ENCODE peak calls at places on chromosomes 12 and 14, in ten cellular contexts. One of them, this sample, is unnamed.
A peak's percentile ranks its signal among the peaks of the same experiment; 100 is the strongest.

GRCh38 chr14:81305743-81306142 is 85.0 kb upstream of the GTF2A1 start:
- DNase-seq in GM23338: no peak
- DNase-seq in substantia nigra: no peak
- DNase-seq in NAMALWA: peak; percentile 25
- DNase-seq in LoVo: no peak
- DNase-seq in GM12878: no peak
- DNase-seq in retinal pigment epithelial cell: no peak
- DNase-seq in NCI-H2029: no peak
- DNase-seq in GM12891: no peak
- DNase-seq in stimulated activated CD4-positive, alpha-beta T cell treated with anti-CD3 and anti-CD28 coated beads, Interleukin-2, amount 100 ng/mL, for 48 hours: no peak
- DNase-seq in this sample: no peak

GRCh38 chr12:109693653-109694224 is 19.9 kb upstream of the FAM222A start:
- DNase-seq in substantia nigra: no peak
- DNase-seq in LoVo: no peak
- DNase-seq in GM23338: no peak
- DNase-seq in NAMALWA: no peak
- DNase-seq in GM12878: no peak
- DNase-seq in GM12891: no peak
- DNase-seq in stimulated activated CD4-positive, alpha-beta T cell treated with anti-CD3 and anti-CD28 coated beads, Interleukin-2, amount 100 ng/mL, for 48 hours: no peak
- DNase-seq in retinal pigment epithelial cell: no peak
- DNase-seq in NCI-H2029: no peak
- DNase-seq in this sample: no peak

GRCh38 chr12:106679576-106679975 is 94.9 kb upstream of the RIC8B start:
- DNase-seq in GM12891: no peak
- DNase-seq in substantia nigra: no peak
- DNase-seq in GM23338: no peak
- DNase-seq in NCI-H2029: no peak
- DNase-seq in retinal pigment epithelial cell: no peak
- DNase-seq in NAMALWA: no peak
- DNase-seq in GM12878: no peak
- DNase-seq in stimulated activated CD4-positive, alpha-beta T cell treated with anti-CD3 and anti-CD28 coated beads, Interleukin-2, amount 100 ng/mL, for 48 hours: no peak
- DNase-seq in LoVo: no peak
- DNase-seq in this sample: no peak

GRCh38 chr12:50960130-50960529 is 7.8 kb downstream of the HIGD1C start:
- DNase-seq in GM12878: no peak
- DNase-seq in GM23338: no peak
- DNase-seq in retinal pigment epithelial cell: no peak
- DNase-seq in NAMALWA: no peak
- DNase-seq in NCI-H2029: no peak
- DNase-seq in stimulated activated CD4-positive, alpha-beta T cell treated with anti-CD3 and anti-CD28 coated beads, Interleukin-2, amount 100 ng/mL, for 48 hours: no peak
- DNase-seq in substantia nigra: no peak
- DNase-seq in LoVo: no peak
- DNase-seq in GM12891: no peak
- DNase-seq in this sample: no peak

GRCh38 chr14:74978416-74978947 is 23.1 kb upstream of the PGF start:
- DNase-seq in retinal pigment epithelial cell: no peak
- DNase-seq in stimulated activated CD4-positive, alpha-beta T cell treated with anti-CD3 and anti-CD28 coated beads, Interleukin-2, amount 100 ng/mL, for 48 hours: no peak
- DNase-seq in NCI-H2029: no peak
- DNase-seq in LoVo: no peak
- DNase-seq in GM23338: no peak
- DNase-seq in NAMALWA: no peak
- DNase-seq in GM12891: no peak
- DNase-seq in GM12878: no peak
- DNase-seq in substantia nigra: no peak
- DNase-seq in this sample: no peak

GRCh38 chr14:55530464-55530863 is 49.5 kb upstream of the KTN1 start:
- DNase-seq in retinal pigment epithelial cell: no peak
- DNase-seq in GM23338: no peak
- DNase-seq in NAMALWA: no peak
- DNase-seq in GM12891: no peak
- DNase-seq in NCI-H2029: no peak
- DNase-seq in LoVo: no peak
- DNase-seq in GM12878: no peak
- DNase-seq in stimulated activated CD4-positive, alpha-beta T cell treated with anti-CD3 and anti-CD28 coated beads, Interleukin-2, amount 100 ng/mL, for 48 hours: no peak
- DNase-seq in substantia nigra: no peak
- DNase-seq in this sample: no peak

GRCh38 chr14:34718750-34719304 is 4.4 kb upstream of the CFL2 start:
- DNase-seq in retinal pigment epithelial cell: no peak
- DNase-seq in GM12891: no peak
- DNase-seq in substantia nigra: no peak
- DNase-seq in NAMALWA: no peak
- DNase-seq in stimulated activated CD4-positive, alpha-beta T cell treated with anti-CD3 and anti-CD28 coated beads, Interleukin-2, amount 100 ng/mL, for 48 hours: no peak
- DNase-seq in GM23338: no peak
- DNase-seq in LoVo: no peak
- DNase-seq in GM12878: no peak
- DNase-seq in NCI-H2029: no peak
- DNase-seq in this sample: no peak

GRCh38 chr12:56487448-56488040 is 417 bp downstream of the GLS2 start:
- DNase-seq in GM12891: peak; percentile 35
- DNase-seq in GM23338: peak; percentile 77
- DNase-seq in NAMALWA: no peak
- DNase-seq in NCI-H2029: peak; percentile 25
- DNase-seq in GM12878: no peak
- DNase-seq in LoVo: peak; percentile 73
- DNase-seq in retinal pigment epithelial cell: no peak
- DNase-seq in stimulated activated CD4-positive, alpha-beta T cell treated with anti-CD3 and anti-CD28 coated beads, Interleukin-2, amount 100 ng/mL, for 48 hours: peak; percentile 18
- DNase-seq in substantia nigra: no peak
- DNase-seq in this sample: no peak

GRCh38 chr12:121483950-121484349 is 84.0 kb downstream of the RNF34 start:
- DNase-seq in retinal pigment epithelial cell: no peak
- DNase-seq in GM12878: no peak
- DNase-seq in GM12891: no peak
- DNase-seq in stimulated activated CD4-positive, alpha-beta T cell treated with anti-CD3 and anti-CD28 coated beads, Interleukin-2, amount 100 ng/mL, for 48 hours: no peak
- DNase-seq in substantia nigra: no peak
- DNase-seq in LoVo: no peak
- DNase-seq in GM23338: no peak
- DNase-seq in NCI-H2029: no peak
- DNase-seq in NAMALWA: no peak
- DNase-seq in this sample: no peak

GRCh38 chr12:69719336-69720316 is 19.0 kb upstream of the RAB3IP start:
- DNase-seq in GM12891: no peak
- DNase-seq in GM12878: no peak
- DNase-seq in LoVo: no peak
- DNase-seq in GM23338: no peak
- DNase-seq in retinal pigment epithelial cell: no peak
- DNase-seq in stimulated activated CD4-positive, alpha-beta T cell treated with anti-CD3 and anti-CD28 coated beads, Interleukin-2, amount 100 ng/mL, for 48 hours: no peak
- DNase-seq in NAMALWA: no peak
- DNase-seq in NCI-H2029: no peak
- DNase-seq in substantia nigra: no peak
- DNase-seq in this sample: no peak

GRCh38 chr14:58844544-58844943 is 206.8 kb downstream of the DACT1 start:
- DNase-seq in retinal pigment epithelial cell: no peak
- DNase-seq in GM23338: no peak
- DNase-seq in NAMALWA: no peak
- DNase-seq in GM12878: no peak
- DNase-seq in substantia nigra: no peak
- DNase-seq in GM12891: no peak
- DNase-seq in LoVo: no peak
- DNase-seq in NCI-H2029: peak; percentile 58
- DNase-seq in stimulated activated CD4-positive, alpha-beta T cell treated with anti-CD3 and anti-CD28 coated beads, Interleukin-2, amount 100 ng/mL, for 48 hours: no peak
- DNase-seq in this sample: no peak

GRCh38 chr14:91366749-91367148 is 50.9 kb downstream of the CCDC88C start:
- DNase-seq in NCI-H2029: no peak
- DNase-seq in substantia nigra: no peak
- DNase-seq in GM23338: no peak
- DNase-seq in GM12891: no peak
- DNase-seq in GM12878: no peak
- DNase-seq in LoVo: no peak
- DNase-seq in NAMALWA: no peak
- DNase-seq in stimulated activated CD4-positive, alpha-beta T cell treated with anti-CD3 and anti-CD28 coated beads, Interleukin-2, amount 100 ng/mL, for 48 hours: no peak
- DNase-seq in retinal pigment epithelial cell: no peak
- DNase-seq in this sample: no peak

GRCh38 chr12:110180591-110181005 is 56.4 kb downstream of the IFT81 start:
- DNase-seq in GM23338: no peak
- DNase-seq in substantia nigra: no peak
- DNase-seq in GM12891: no peak
- DNase-seq in LoVo: no peak
- DNase-seq in GM12878: no peak
- DNase-seq in NAMALWA: no peak
- DNase-seq in stimulated activated CD4-positive, alpha-beta T cell treated with anti-CD3 and anti-CD28 coated beads, Interleukin-2, amount 100 ng/mL, for 48 hours: no peak
- DNase-seq in retinal pigment epithelial cell: no peak
- DNase-seq in NCI-H2029: no peak
- DNase-seq in this sample: no peak

GRCh38 chr12:59329457-59329856 is 266.4 kb upstream of the SLC16A7 start:
- DNase-seq in GM12878: no peak
- DNase-seq in GM23338: no peak
- DNase-seq in GM12891: no peak
- DNase-seq in stimulated activated CD4-positive, alpha-beta T cell treated with anti-CD3 and anti-CD28 coated beads, Interleukin-2, amount 100 ng/mL, for 48 hours: no peak
- DNase-seq in substantia nigra: no peak
- DNase-seq in retinal pigment epithelial cell: no peak
- DNase-seq in NCI-H2029: no peak
- DNase-seq in LoVo: no peak
- DNase-seq in NAMALWA: no peak
- DNase-seq in this sample: no peak

GRCh38 chr14:100290607-100291304 is 15.5 kb downstream of the SLC25A29 start:
- DNase-seq in GM23338: no peak
- DNase-seq in NAMALWA: no peak
- DNase-seq in stimulated activated CD4-positive, alpha-beta T cell treated with anti-CD3 and anti-CD28 coated beads, Interleukin-2, amount 100 ng/mL, for 48 hours: no peak
- DNase-seq in NCI-H2029: no peak
- DNase-seq in substantia nigra: no peak
- DNase-seq in GM12891: no peak
- DNase-seq in LoVo: no peak
- DNase-seq in GM12878: no peak
- DNase-seq in retinal pigment epithelial cell: no peak
- DNase-seq in this sample: no peak

GRCh38 chr14:74510955-74511354 is 17.4 kb downstream of the ISCA2 start:
- DNase-seq in LoVo: peak; percentile 34
- DNase-seq in retinal pigment epithelial cell: no peak
- DNase-seq in stimulated activated CD4-positive, alpha-beta T cell treated with anti-CD3 and anti-CD28 coated beads, Interleukin-2, amount 100 ng/mL, for 48 hours: no peak
- DNase-seq in GM12878: no peak
- DNase-seq in GM23338: no peak
- DNase-seq in substantia nigra: no peak
- DNase-seq in NCI-H2029: no peak
- DNase-seq in NAMALWA: no peak
- DNase-seq in GM12891: no peak
- DNase-seq in this sample: no peak

GRCh38 chr14:59463773-59464650 is 1.2 kb downstream of the GPR135 start:
- DNase-seq in GM12891: peak; percentile 52
- DNase-seq in retinal pigment epithelial cell: no peak
- DNase-seq in GM12878: no peak
- DNase-seq in substantia nigra: no peak
- DNase-seq in NCI-H2029: no peak
- DNase-seq in GM23338: peak; percentile 64
- DNase-seq in NAMALWA: no peak
- DNase-seq in LoVo: no peak
- DNase-seq in stimulated activated CD4-positive, alpha-beta T cell treated with anti-CD3 and anti-CD28 coated beads, Interleukin-2, amount 100 ng/mL, for 48 hours: peak; percentile 23
- DNase-seq in this sample: peak; percentile 35

GRCh38 chr14:89206426-89206825 is 210.6 kb downstream of the FOXN3 start:
- DNase-seq in stimulated activated CD4-positive, alpha-beta T cell treated with anti-CD3 and anti-CD28 coated beads, Interleukin-2, amount 100 ng/mL, for 48 hours: no peak
- DNase-seq in NCI-H2029: no peak
- DNase-seq in LoVo: no peak
- DNase-seq in GM23338: no peak
- DNase-seq in GM12878: no peak
- DNase-seq in GM12891: no peak
- DNase-seq in substantia nigra: no peak
- DNase-seq in retinal pigment epithelial cell: no peak
- DNase-seq in NAMALWA: no peak
- DNase-seq in this sample: no peak

GRCh38 chr12:19129486-19130223 is at the start of gene PLEKHA5:
- DNase-seq in GM12878: no peak
- DNase-seq in NCI-H2029: peak; percentile 54
- DNase-seq in LoVo: peak; percentile 81
- DNase-seq in GM23338: peak; percentile 81
- DNase-seq in retinal pigment epithelial cell: no peak
- DNase-seq in stimulated activated CD4-positive, alpha-beta T cell treated with anti-CD3 and anti-CD28 coated beads, Interleukin-2, amount 100 ng/mL, for 48 hours: peak; percentile 22
- DNase-seq in NAMALWA: no peak
- DNase-seq in substantia nigra: peak; percentile 10
- DNase-seq in GM12891: peak; percentile 20
- DNase-seq in this sample: peak; percentile 16

GRCh38 chr12:58969227-58969626 is 48.9 kb upstream of the LRIG3 start:
- DNase-seq in GM12878: no peak
- DNase-seq in retinal pigment epithelial cell: no peak
- DNase-seq in substantia nigra: no peak
- DNase-seq in GM23338: no peak
- DNase-seq in stimulated activated CD4-positive, alpha-beta T cell treated with anti-CD3 and anti-CD28 coated beads, Interleukin-2, amount 100 ng/mL, for 48 hours: no peak
- DNase-seq in NAMALWA: no peak
- DNase-seq in GM12891: no peak
- DNase-seq in NCI-H2029: no peak
- DNase-seq in LoVo: no peak
- DNase-seq in this sample: no peak

GRCh38 chr12:116164263-116164817 is 113.2 kb downstream of the MED13L start:
- DNase-seq in LoVo: no peak
- DNase-seq in NCI-H2029: peak; percentile 25
- DNase-seq in stimulated activated CD4-positive, alpha-beta T cell treated with anti-CD3 and anti-CD28 coated beads, Interleukin-2, amount 100 ng/mL, for 48 hours: no peak
- DNase-seq in NAMALWA: no peak
- DNase-seq in GM23338: no peak
- DNase-seq in retinal pigment epithelial cell: no peak
- DNase-seq in GM12891: no peak
- DNase-seq in substantia nigra: no peak
- DNase-seq in GM12878: no peak
- DNase-seq in this sample: no peak

GRCh38 chr14:31965735-31966598 is 111.1 kb upstream of the ARHGAP5 start:
- DNase-seq in GM12878: no peak
- DNase-seq in stimulated activated CD4-positive, alpha-beta T cell treated with anti-CD3 and anti-CD28 coated beads, Interleukin-2, amount 100 ng/mL, for 48 hours: no peak
- DNase-seq in retinal pigment epithelial cell: peak; percentile 42
- DNase-seq in NCI-H2029: peak; percentile 51
- DNase-seq in LoVo: peak; percentile 59
- DNase-seq in GM12891: no peak
- DNase-seq in substantia nigra: no peak
- DNase-seq in NAMALWA: no peak
- DNase-seq in GM23338: no peak
- DNase-seq in this sample: no peak

GRCh38 chr12:51726931-51727330 is 121.6 kb downstream of the FIGNL2 start:
- DNase-seq in retinal pigment epithelial cell: no peak
- DNase-seq in GM23338: no peak
- DNase-seq in NAMALWA: no peak
- DNase-seq in LoVo: no peak
- DNase-seq in stimulated activated CD4-positive, alpha-beta T cell treated with anti-CD3 and anti-CD28 coated beads, Interleukin-2, amount 100 ng/mL, for 48 hours: no peak
- DNase-seq in substantia nigra: no peak
- DNase-seq in NCI-H2029: no peak
- DNase-seq in GM12878: no peak
- DNase-seq in GM12891: no peak
- DNase-seq in this sample: no peak

GRCh38 chr12:51086933-51087332 is 3.5 kb upstream of the CSRNP2 start:
- DNase-seq in GM12878: no peak
- DNase-seq in GM23338: no peak
- DNase-seq in LoVo: no peak
- DNase-seq in NCI-H2029: no peak
- DNase-seq in NAMALWA: no peak
- DNase-seq in retinal pigment epithelial cell: no peak
- DNase-seq in substantia nigra: no peak
- DNase-seq in GM12891: no peak
- DNase-seq in stimulated activated CD4-positive, alpha-beta T cell treated with anti-CD3 and anti-CD28 coated beads, Interleukin-2, amount 100 ng/mL, for 48 hours: no peak
- DNase-seq in this sample: no peak

GRCh38 chr12:96233168-96233567 is 39.0 kb downstream of the ELK3 start:
- DNase-seq in NCI-H2029: no peak
- DNase-seq in stimulated activated CD4-positive, alpha-beta T cell treated with anti-CD3 and anti-CD28 coated beads, Interleukin-2, amount 100 ng/mL, for 48 hours: no peak
- DNase-seq in retinal pigment epithelial cell: no peak
- DNase-seq in GM12878: no peak
- DNase-seq in NAMALWA: no peak
- DNase-seq in substantia nigra: no peak
- DNase-seq in GM12891: no peak
- DNase-seq in GM23338: no peak
- DNase-seq in LoVo: no peak
- DNase-seq in this sample: no peak

GRCh38 chr12:20368653-20369163 is 371 bp downstream of the PDE3A start:
- DNase-seq in GM23338: peak; percentile 69
- DNase-seq in NAMALWA: no peak
- DNase-seq in NCI-H2029: no peak
- DNase-seq in retinal pigment epithelial cell: no peak
- DNase-seq in stimulated activated CD4-positive, alpha-beta T cell treated with anti-CD3 and anti-CD28 coated beads, Interleukin-2, amount 100 ng/mL, for 48 hours: no peak
- DNase-seq in LoVo: no peak
- DNase-seq in GM12891: no peak
- DNase-seq in GM12878: no peak
- DNase-seq in substantia nigra: no peak
- DNase-seq in this sample: no peak

GRCh38 chr14:85579957-85580356 is 50.0 kb downstream of the FLRT2 start:
- DNase-seq in NCI-H2029: no peak
- DNase-seq in NAMALWA: no peak
- DNase-seq in LoVo: no peak
- DNase-seq in substantia nigra: no peak
- DNase-seq in retinal pigment epithelial cell: no peak
- DNase-seq in GM23338: no peak
- DNase-seq in GM12878: no peak
- DNase-seq in stimulated activated CD4-positive, alpha-beta T cell treated with anti-CD3 and anti-CD28 coated beads, Interleukin-2, amount 100 ng/mL, for 48 hours: no peak
- DNase-seq in GM12891: no peak
- DNase-seq in this sample: no peak

GRCh38 chr12:48972213-48973021 is 882 bp upstream of the WNT10B start:
- DNase-seq in GM12891: no peak
- DNase-seq in NAMALWA: no peak
- DNase-seq in retinal pigment epithelial cell: no peak
- DNase-seq in NCI-H2029: no peak
- DNase-seq in GM12878: no peak
- DNase-seq in GM23338: peak; percentile 38
- DNase-seq in LoVo: no peak
- DNase-seq in stimulated activated CD4-positive, alpha-beta T cell treated with anti-CD3 and anti-CD28 coated beads, Interleukin-2, amount 100 ng/mL, for 48 hours: peak; percentile 22
- DNase-seq in substantia nigra: no peak
- DNase-seq in this sample: no peak